ENCODE peak calls at places on chromosomes 3 and 15, in seven cellular contexts. X is transverse colon, P is suprapubic skin, Z is A549, D is lower leg skin, G is prostate gland, O is stomach. B is an unnamed sample.

GRCh38 chr3:54931182-54931581 is 3.3 kb upstream of the LRTM1 start:
- DNase-seq in X (no peak), P (no peak), Z (no peak), D (no peak), G (no peak), O (no peak), B (no peak)

GRCh38 chr3:197528190-197528589 is 27.6 kb downstream of the BDH1 start:
- DNase-seq in X (no peak), P (no peak), Z (no peak), D (no peak), G (no peak), O (no peak), B (no peak)

GRCh38 chr15:64532921-64533320 is 72.5 kb downstream of the ZNF609 start:
- DNase-seq in X (no peak), P (no peak), Z (no peak), D (no peak), G (no peak), O (no peak), B (no peak)

GRCh38 chr15:40323953-40324937 is 753 bp downstream of the INAFM2 start:
- DNase-seq in X (no peak), P (no peak), Z (no peak), D (no peak), G (no peak), O (no peak), B (peak)

GRCh38 chr15:90221251-90221900 is 12.4 kb downstream of the CIB1 start:
- DNase-seq in X (peak), P (no peak), Z (peak), D (peak), G (peak), O (peak), B (peak)

GRCh38 chr15:78321041-78321570 is 19.0 kb upstream of the CRABP1 start:
- DNase-seq in X (no peak), P (no peak), Z (no peak), D (no peak), G (no peak), O (no peak), B (no peak)

GRCh38 chr3:112871735-112872134 is 25.1 kb upstream of the CD200R1L start:
- DNase-seq in X (no peak), P (no peak), Z (no peak), D (no peak), G (no peak), O (no peak), B (no peak)

GRCh38 chr3:152620395-152620794 is 214.5 kb upstream of the P2RY1 start:
- DNase-seq in X (no peak), P (no peak), Z (no peak), D (no peak), G (peak), O (no peak), B (no peak)

GRCh38 chr3:48598323-48599076 is 3.4 kb upstream of the COL7A1 start:
- DNase-seq in X (peak), P (no peak), Z (peak), D (no peak), G (peak), O (no peak), B (peak)

GRCh38 chr3:77601853-77602440 is 562.0 kb downstream of the ROBO2 start:
- DNase-seq in X (no peak), P (no peak), Z (no peak), D (no peak), G (no peak), O (no peak), B (no peak)

GRCh38 chr3:107745354-107745753 is 222.6 kb downstream of the BBX start:
- DNase-seq in X (no peak), P (no peak), Z (no peak), D (no peak), G (no peak), O (no peak), B (no peak)

GRCh38 chr3:194387926-194388418 is 11.1 kb downstream of the GP5 start:
- DNase-seq in X (no peak), P (peak), Z (no peak), D (peak), G (no peak), O (no peak), B (no peak)

GRCh38 chr15:68427366-68427765 is 4.6 kb downstream of the ITGA11 start:
- DNase-seq in X (no peak), P (no peak), Z (no peak), D (peak), G (no peak), O (no peak), B (no peak)

GRCh38 chr15:36468746-36469145 is 110.7 kb upstream of the CDIN1 start:
- DNase-seq in X (no peak), P (no peak), Z (no peak), D (no peak), G (no peak), O (no peak), B (peak)

GRCh38 chr3:188348445-188349244 is 194.7 kb downstream of the LPP start:
- DNase-seq in X (peak), P (no peak), Z (peak), D (peak), G (peak), O (peak), B (peak)

GRCh38 chr3:47413751-47414150 is 32.9 kb downstream of the PTPN23 start:
- DNase-seq in X (no peak), P (no peak), Z (no peak), D (peak), G (no peak), O (no peak), B (no peak)

GRCh38 chr15:25173241-25174028 is 218.6 kb downstream of the SNRPN start:
- DNase-seq in X (no peak), P (peak), Z (no peak), D (peak), G (peak), O (peak), B (peak)

GRCh38 chr15:69377137-69377536 is 37.0 kb upstream of the KIF23 start:
- DNase-seq in X (no peak), P (no peak), Z (no peak), D (peak), G (no peak), O (peak), B (no peak)

GRCh38 chr3:14431556-14431927 is 29.1 kb downstream of the SLC6A6 start:
- DNase-seq in X (peak), P (no peak), Z (no peak), D (no peak), G (no peak), O (no peak), B (no peak)

GRCh38 chr15:56832125-56832524 is 86.3 kb upstream of the TCF12 start:
- DNase-seq in X (peak), P (no peak), Z (no peak), D (no peak), G (peak), O (peak), B (no peak)

GRCh38 chr3:144775581-144775980 is 804.0 kb downstream of the DIPK2A start:
- DNase-seq in X (no peak), P (no peak), Z (no peak), D (no peak), G (no peak), O (no peak), B (no peak)

GRCh38 chr3:51386852-51387229 is 1.8 kb downstream of the MANF start:
- DNase-seq in X (no peak), P (no peak), Z (no peak), D (peak), G (no peak), O (no peak), B (no peak)

GRCh38 chr3:51386159-51386851 is 1.2 kb downstream of the MANF start:
- DNase-seq in X (no peak), P (no peak), Z (no peak), D (peak), G (no peak), O (no peak), B (no peak)

GRCh38 chr3:51389423-51390183 is 1.5 kb upstream of the RBM15B start:
- DNase-seq in X (peak), P (no peak), Z (peak), D (peak), G (no peak), O (peak), B (peak)

GRCh38 chr3:51390186-51390585 is 899 bp upstream of the RBM15B start:
- DNase-seq in X (no peak), P (no peak), Z (no peak), D (peak), G (no peak), O (no peak), B (no peak)

GRCh38 chr3:51388286-51389029 is 2.6 kb upstream of the RBM15B start:
- DNase-seq in X (peak), P (no peak), Z (no peak), D (peak), G (peak), O (peak), B (no peak)
- TF ChIP-seq CTCF in X (peak), P (peak), Z (no peak), D (no peak), G (peak), O (no peak), B (no peak)

DNA sequence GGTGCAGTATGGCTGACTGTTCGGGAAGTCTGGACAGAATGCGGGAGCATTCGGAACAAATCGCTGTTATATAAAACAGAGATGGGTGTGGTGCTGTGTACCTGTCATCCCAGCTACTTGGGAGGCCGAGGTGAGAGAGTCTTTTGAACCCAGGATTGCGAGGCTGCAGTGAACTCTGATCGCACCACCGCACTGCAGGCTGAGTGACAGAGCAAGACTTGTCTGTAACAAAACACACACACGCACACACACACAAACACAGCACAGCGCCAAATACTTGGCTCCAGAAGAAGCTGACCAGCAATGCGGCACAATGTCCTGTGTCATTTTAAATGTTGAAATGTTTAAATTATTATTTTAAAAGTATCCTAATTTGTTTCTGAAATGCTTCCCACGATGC is 12.6 kb downstream of the RFTN1 start:
- DNase-seq in X (no peak), P (no peak), Z (no peak), D (no peak), G (no peak), O (no peak), B (no peak)
- TF ChIP-seq POLR2A in X (no peak), P (no peak), Z (no peak), D (no peak), G (no peak), O (no peak), B (no peak)

DNA sequence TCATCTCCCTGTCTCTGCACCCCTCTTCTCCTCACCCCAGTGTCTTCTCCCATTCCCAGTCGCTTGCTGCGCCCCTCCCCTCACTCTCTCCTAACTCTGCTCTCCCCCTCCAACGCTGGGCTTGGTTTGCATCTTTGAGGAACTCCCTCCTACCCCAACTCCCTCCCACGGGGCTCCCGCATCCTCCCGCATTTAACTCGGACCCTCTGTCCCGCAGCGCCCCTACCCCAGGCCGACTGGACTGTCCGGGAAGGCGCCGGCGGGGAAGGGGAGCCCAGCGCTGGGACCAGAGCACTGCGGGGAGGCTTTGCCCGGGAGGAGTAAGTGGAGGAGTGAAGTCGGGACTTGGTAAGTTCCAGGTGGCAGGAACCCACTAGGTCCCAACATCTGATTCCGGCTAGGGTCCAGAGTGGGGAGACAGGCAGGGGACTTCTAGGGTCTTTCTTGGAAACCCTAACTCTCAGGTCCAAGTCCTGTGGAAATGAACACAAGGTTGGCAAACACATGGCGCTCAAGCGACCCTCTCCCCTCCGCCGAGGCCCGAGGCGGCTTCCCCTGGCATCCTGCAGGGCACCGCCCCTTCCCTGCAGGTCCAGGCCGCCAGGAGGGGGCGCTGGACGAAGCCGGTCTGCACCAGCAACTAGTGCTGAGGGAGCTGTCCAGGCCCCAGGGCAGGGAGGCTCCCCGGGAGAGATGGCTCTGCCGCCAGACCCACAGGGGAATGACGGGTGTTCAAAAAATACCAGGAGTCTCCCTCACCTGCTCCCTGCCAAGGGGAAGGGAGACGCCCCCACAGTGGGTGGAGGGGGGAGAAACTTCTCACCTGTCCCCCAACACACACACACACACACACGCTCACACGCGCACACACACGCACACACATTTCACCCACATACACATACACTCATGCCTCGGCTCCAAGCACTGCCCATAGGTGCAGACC is 53.2 kb downstream of the LHFPL4 start:
- DNase-seq in X (peak), P (no peak), Z (peak), D (peak), G (peak), O (peak), B (peak)
- TF ChIP-seq CTCF in X (peak), P (peak), Z (peak), D (no peak), G (peak), O (peak), B (peak)

GRCh38 chr3:93973160-93974126 is at the start of gene PROS1:
- DNase-seq in X (peak), P (peak), Z (peak), D (peak), G (peak), O (peak), B (peak)
- TF ChIP-seq POLR2A in X (no peak), P (no peak), Z (peak), D (no peak), G (no peak), O (no peak), B (peak)

GRCh38 chr3:64248247-64248646 is 23.0 kb upstream of the PRICKLE2 start:
- DNase-seq in X (no peak), P (no peak), Z (no peak), D (no peak), G (no peak), O (no peak), B (no peak)

GRCh38 chr3:64240959-64241358 is 15.7 kb upstream of the PRICKLE2 start:
- DNase-seq in X (no peak), P (no peak), Z (no peak), D (no peak), G (no peak), O (no peak), B (no peak)

GRCh38 chr3:64242435-64242834 is 17.2 kb upstream of the PRICKLE2 start:
- DNase-seq in X (no peak), P (no peak), Z (no peak), D (no peak), G (no peak), O (peak), B (no peak)

GRCh38 chr3:64240445-64240844 is 15.2 kb upstream of the PRICKLE2 start:
- DNase-seq in X (no peak), P (no peak), Z (no peak), D (no peak), G (no peak), O (no peak), B (no peak)

DNA sequence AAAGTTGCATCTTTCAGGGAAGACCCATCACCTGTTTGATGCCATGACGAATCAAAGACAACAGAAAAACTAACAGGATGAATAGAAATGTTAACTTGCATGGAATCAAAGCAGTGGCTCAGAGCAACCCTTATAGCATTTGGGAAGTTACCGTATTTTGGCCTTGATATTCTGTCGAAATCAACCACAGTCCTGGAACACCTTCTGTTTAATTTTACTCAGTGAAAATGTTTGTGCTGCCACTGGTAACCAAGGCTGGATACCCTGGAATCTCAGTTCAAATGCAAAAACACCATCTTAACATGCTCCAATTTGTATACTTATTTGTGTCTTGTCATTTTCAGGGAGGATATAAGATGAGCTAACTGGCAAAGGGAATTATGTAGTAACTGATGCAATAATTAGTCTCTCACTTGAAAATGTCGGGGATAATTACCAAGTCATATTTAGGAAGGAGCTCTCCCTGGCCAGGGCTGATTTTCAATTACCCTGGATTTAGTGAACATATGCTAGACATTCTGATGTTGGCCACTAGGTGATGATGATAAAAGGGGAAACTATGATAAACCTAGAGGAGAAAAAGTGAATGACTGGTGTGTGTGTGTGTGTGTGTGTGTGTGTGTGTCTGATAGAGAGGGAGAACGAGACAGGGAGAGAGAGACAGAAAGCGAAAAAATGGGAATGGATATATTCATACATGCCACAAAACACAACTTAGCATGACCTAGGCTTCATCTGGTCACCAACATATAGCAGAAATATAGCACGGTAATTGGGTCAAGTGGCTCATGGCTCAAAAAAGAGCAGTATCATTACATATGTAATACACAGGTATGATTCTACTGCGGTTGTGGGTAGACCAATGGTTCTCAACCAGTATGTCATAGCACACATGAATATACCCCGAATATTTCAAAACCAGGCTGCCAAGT is 19.0 kb upstream of the PRICKLE2 start:
- DNase-seq in X (no peak), P (no peak), Z (peak), D (no peak), G (no peak), O (no peak), B (no peak)
- TF ChIP-seq CTCF in X (peak), P (peak), Z (peak), D (no peak), G (peak), O (peak), B (no peak)

GRCh38 chr3:157146664-157147082 is 13.3 kb downstream of the CCNL1 start:
- DNase-seq in X (no peak), P (no peak), Z (no peak), D (no peak), G (no peak), O (no peak), B (no peak)
- TF ChIP-seq POLR2A in X (no peak), P (no peak), Z (no peak), D (no peak), G (no peak), O (no peak), B (no peak)

B was measured in heart left ventricle.